ENCODE peak calls at places on chromosomes 6 and 20, in eight cellular contexts. One of them, this sample, is unnamed.

GRCh38 chr20:4261333-4262284 is 246.3 kb upstream of the RNF24 start:
- DNase-seq in WTC11: no peak
- DNase-seq in breast epithelium: no peak
- DNase-seq in adrenal gland: no peak
- DNase-seq in PC-3: peak
- DNase-seq in psoas muscle: no peak
- DNase-seq in PC-9: no peak
- DNase-seq in neural progenitor cell: no peak
- DNase-seq in this sample: no peak

GRCh38 chr6:104173680-104174079 is 686.0 kb downstream of the HACE1 start:
- DNase-seq in psoas muscle: no peak
- DNase-seq in breast epithelium: no peak
- DNase-seq in PC-3: no peak
- DNase-seq in PC-9: no peak
- DNase-seq in WTC11: no peak
- DNase-seq in neural progenitor cell: no peak
- DNase-seq in adrenal gland: no peak
- DNase-seq in this sample: no peak

GRCh38 chr6:37891072-37891471 is 71.5 kb downstream of the ZFAND3 start:
- DNase-seq in WTC11: no peak
- DNase-seq in PC-9: no peak
- DNase-seq in psoas muscle: no peak
- DNase-seq in PC-3: no peak
- DNase-seq in neural progenitor cell: no peak
- DNase-seq in breast epithelium: no peak
- DNase-seq in adrenal gland: no peak
- DNase-seq in this sample: no peak

GRCh38 chr6:33933101-33933500 is 129.3 kb upstream of the MLN start:
- DNase-seq in WTC11: no peak
- DNase-seq in neural progenitor cell: no peak
- DNase-seq in psoas muscle: no peak
- DNase-seq in PC-3: no peak
- DNase-seq in PC-9: no peak
- DNase-seq in breast epithelium: no peak
- DNase-seq in adrenal gland: no peak
- DNase-seq in this sample: no peak

GRCh38 chr6:108874470-108875160 is 26.4 kb downstream of the ARMC2 start:
- DNase-seq in psoas muscle: peak
- DNase-seq in WTC11: no peak
- DNase-seq in adrenal gland: peak
- DNase-seq in neural progenitor cell: no peak
- DNase-seq in PC-3: no peak
- DNase-seq in breast epithelium: no peak
- DNase-seq in PC-9: no peak
- DNase-seq in this sample: no peak

GRCh38 chr20:6074145-6074561 is 20.3 kb upstream of the LRRN4 start:
- DNase-seq in psoas muscle: no peak
- DNase-seq in neural progenitor cell: peak
- DNase-seq in WTC11: no peak
- DNase-seq in PC-9: no peak
- DNase-seq in breast epithelium: no peak
- DNase-seq in PC-3: peak
- DNase-seq in adrenal gland: peak
- DNase-seq in this sample: no peak

GRCh38 chr6:33990061-33990541 is 155.8 kb downstream of the GRM4 start:
- DNase-seq in adrenal gland: no peak
- DNase-seq in PC-9: no peak
- DNase-seq in breast epithelium: peak
- DNase-seq in psoas muscle: no peak
- DNase-seq in WTC11: no peak
- DNase-seq in PC-3: no peak
- DNase-seq in neural progenitor cell: no peak
- DNase-seq in this sample: peak

GRCh38 chr6:24332306-24332705 is 25.6 kb downstream of the DCDC2 start:
- DNase-seq in neural progenitor cell: no peak
- DNase-seq in WTC11: no peak
- DNase-seq in psoas muscle: no peak
- DNase-seq in PC-3: peak
- DNase-seq in PC-9: peak
- DNase-seq in adrenal gland: no peak
- DNase-seq in breast epithelium: no peak
- DNase-seq in this sample: no peak

GRCh38 chr6:140857734-140858380 is 1274.9 kb upstream of the GJE1 start:
- DNase-seq in breast epithelium: no peak
- DNase-seq in neural progenitor cell: no peak
- DNase-seq in PC-9: no peak
- DNase-seq in PC-3: peak
- DNase-seq in adrenal gland: peak
- DNase-seq in WTC11: no peak
- DNase-seq in psoas muscle: no peak
- DNase-seq in this sample: no peak
- TF ChIP-seq CTCF in breast epithelium: peak
- TF ChIP-seq CTCF in neural progenitor cell: no peak
- TF ChIP-seq CTCF in PC-9: no peak
- TF ChIP-seq CTCF in PC-3: no peak
- TF ChIP-seq CTCF in adrenal gland: no peak
- TF ChIP-seq CTCF in WTC11: no peak
- TF ChIP-seq CTCF in psoas muscle: no peak
- TF ChIP-seq CTCF in this sample: no peak

GRCh38 chr6:84967389-84967788 is 203.0 kb upstream of the TBX18 start:
- DNase-seq in breast epithelium: no peak
- DNase-seq in adrenal gland: peak
- DNase-seq in PC-9: peak
- DNase-seq in PC-3: peak
- DNase-seq in neural progenitor cell: peak
- DNase-seq in WTC11: peak
- DNase-seq in psoas muscle: no peak
- DNase-seq in this sample: no peak
- TF ChIP-seq CTCF in breast epithelium: no peak
- TF ChIP-seq CTCF in adrenal gland: peak
- TF ChIP-seq CTCF in PC-9: peak
- TF ChIP-seq CTCF in PC-3: peak
- TF ChIP-seq CTCF in neural progenitor cell: peak
- TF ChIP-seq CTCF in WTC11: peak
- TF ChIP-seq CTCF in psoas muscle: no peak
- TF ChIP-seq CTCF in this sample: peak

GRCh38 chr20:9978395-9979004 is 56.3 kb upstream of the ANKEF1 start:
- DNase-seq in breast epithelium: no peak
- DNase-seq in PC-3: peak
- DNase-seq in neural progenitor cell: peak
- DNase-seq in adrenal gland: peak
- DNase-seq in WTC11: no peak
- DNase-seq in PC-9: peak
- DNase-seq in psoas muscle: no peak
- DNase-seq in this sample: no peak
- TF ChIP-seq CTCF in breast epithelium: peak
- TF ChIP-seq CTCF in PC-3: peak
- TF ChIP-seq CTCF in neural progenitor cell: peak
- TF ChIP-seq CTCF in adrenal gland: peak
- TF ChIP-seq CTCF in WTC11: peak
- TF ChIP-seq CTCF in PC-9: peak
- TF ChIP-seq CTCF in psoas muscle: peak
- TF ChIP-seq CTCF in this sample: peak

GRCh38 chr6:170069611-170070010 is 221.3 kb downstream of the DLL1 start:
- DNase-seq in psoas muscle: no peak
- DNase-seq in breast epithelium: no peak
- DNase-seq in WTC11: no peak
- DNase-seq in neural progenitor cell: no peak
- DNase-seq in adrenal gland: no peak
- DNase-seq in PC-3: no peak
- DNase-seq in PC-9: no peak
- DNase-seq in this sample: no peak

GRCh38 chr6:170067923-170068360 is 222.9 kb downstream of the DLL1 start:
- DNase-seq in neural progenitor cell: no peak
- DNase-seq in PC-3: no peak
- DNase-seq in psoas muscle: no peak
- DNase-seq in breast epithelium: peak
- DNase-seq in PC-9: no peak
- DNase-seq in adrenal gland: no peak
- DNase-seq in WTC11: no peak
- DNase-seq in this sample: peak

GRCh38 chr6:170066679-170067078 is 224.2 kb downstream of the DLL1 start:
- DNase-seq in breast epithelium: peak
- DNase-seq in adrenal gland: no peak
- DNase-seq in psoas muscle: no peak
- DNase-seq in neural progenitor cell: no peak
- DNase-seq in WTC11: no peak
- DNase-seq in PC-9: no peak
- DNase-seq in PC-3: no peak
- DNase-seq in this sample: peak

GRCh38 chr6:170068496-170068895 is 222.4 kb downstream of the DLL1 start:
- DNase-seq in WTC11: no peak
- DNase-seq in PC-3: no peak
- DNase-seq in psoas muscle: no peak
- DNase-seq in breast epithelium: no peak
- DNase-seq in neural progenitor cell: no peak
- DNase-seq in PC-9: no peak
- DNase-seq in adrenal gland: no peak
- DNase-seq in this sample: peak

DNA sequence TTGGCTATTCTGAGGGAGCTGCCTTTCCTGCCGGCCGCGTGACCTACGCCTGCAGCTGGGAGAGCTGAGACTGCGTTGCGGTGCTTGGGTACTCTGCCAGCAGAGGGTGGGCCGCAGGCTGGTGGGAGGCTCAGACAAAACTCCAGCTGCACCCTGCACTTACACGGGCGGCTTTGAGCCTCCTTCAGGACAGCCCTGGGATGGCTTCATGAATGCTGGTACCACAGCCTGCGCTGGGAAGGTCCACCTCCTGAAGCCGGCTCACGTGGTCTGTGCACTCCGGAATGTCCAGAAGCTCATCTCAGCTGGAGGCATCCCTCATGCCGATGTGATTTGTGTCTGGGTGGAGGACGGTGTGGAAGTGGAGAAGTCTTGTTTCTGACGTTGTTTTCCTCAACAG is 223.6 kb downstream of the DLL1 start:
- DNase-seq in neural progenitor cell: peak
- DNase-seq in PC-9: no peak
- DNase-seq in breast epithelium: peak
- DNase-seq in WTC11: no peak
- DNase-seq in psoas muscle: no peak
- DNase-seq in adrenal gland: no peak
- DNase-seq in PC-3: no peak
- DNase-seq in this sample: peak
- TF ChIP-seq CTCF in neural progenitor cell: peak
- TF ChIP-seq CTCF in PC-9: no peak
- TF ChIP-seq CTCF in breast epithelium: no peak
- TF ChIP-seq CTCF in WTC11: no peak
- TF ChIP-seq CTCF in psoas muscle: no peak
- TF ChIP-seq CTCF in adrenal gland: no peak
- TF ChIP-seq CTCF in PC-3: no peak
- TF ChIP-seq CTCF in this sample: no peak

DNA sequence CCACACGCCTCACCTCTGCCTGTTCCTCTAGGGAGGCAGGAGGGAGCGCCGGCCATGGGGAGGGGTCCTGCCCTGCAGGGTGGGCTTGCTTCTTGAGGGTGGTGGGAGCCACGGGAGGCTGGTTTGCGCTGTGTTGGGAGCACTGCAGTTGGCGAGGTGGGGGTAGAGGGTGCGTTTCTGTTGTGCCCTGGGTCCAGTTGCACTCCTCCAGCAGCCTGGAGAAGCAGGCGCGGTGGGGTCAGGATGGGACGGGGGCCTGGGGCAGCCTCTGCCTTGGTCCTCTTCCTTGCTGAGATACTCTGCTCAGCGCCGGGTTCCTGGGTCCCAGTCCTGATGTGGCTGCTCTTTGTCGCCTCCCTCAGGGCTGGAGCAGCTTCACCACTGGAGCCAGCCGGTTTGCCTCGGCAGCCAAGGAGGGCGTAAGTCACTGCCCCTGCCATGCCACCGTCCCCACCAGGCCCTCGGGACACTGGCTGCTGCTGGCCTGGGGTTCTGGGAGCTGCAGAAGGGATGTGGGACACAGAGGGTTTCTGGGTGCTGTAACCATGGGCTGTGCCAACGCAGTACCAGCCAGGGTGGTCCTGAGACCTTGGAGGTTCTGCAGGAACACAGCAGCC is 8.4 kb downstream of the ARFGAP1 start:
- DNase-seq in PC-9: no peak
- DNase-seq in PC-3: peak
- DNase-seq in neural progenitor cell: peak
- DNase-seq in WTC11: peak
- DNase-seq in breast epithelium: no peak
- DNase-seq in adrenal gland: no peak
- DNase-seq in psoas muscle: peak
- DNase-seq in this sample: no peak
- TF ChIP-seq CTCF in PC-9: peak
- TF ChIP-seq CTCF in PC-3: peak
- TF ChIP-seq CTCF in neural progenitor cell: peak
- TF ChIP-seq CTCF in WTC11: peak
- TF ChIP-seq CTCF in breast epithelium: no peak
- TF ChIP-seq CTCF in adrenal gland: no peak
- TF ChIP-seq CTCF in psoas muscle: no peak
- TF ChIP-seq CTCF in this sample: peak

GRCh38 chr20:48329676-48330644 is 497.8 kb downstream of the PREX1 start:
- DNase-seq in neural progenitor cell: peak
- DNase-seq in PC-9: no peak
- DNase-seq in breast epithelium: no peak
- DNase-seq in WTC11: peak
- DNase-seq in psoas muscle: no peak
- DNase-seq in adrenal gland: no peak
- DNase-seq in PC-3: peak
- DNase-seq in this sample: no peak
- TF ChIP-seq CTCF in neural progenitor cell: peak
- TF ChIP-seq CTCF in PC-9: peak
- TF ChIP-seq CTCF in breast epithelium: no peak
- TF ChIP-seq CTCF in WTC11: no peak
- TF ChIP-seq CTCF in psoas muscle: no peak
- TF ChIP-seq CTCF in adrenal gland: no peak
- TF ChIP-seq CTCF in PC-3: peak
- TF ChIP-seq CTCF in this sample: peak